ENCODE peak calls at places on chromosomes 3 and 15, in four cellular contexts. Z is K562, P is GM12878, K is IMR-90. X is an unnamed sample.

GRCh38 chr3:135231646-135232625 is 436.9 kb downstream of the EPHB1 start:
- DNase-seq in Z (no peak), P (no peak), K (no peak), X (no peak)

GRCh38 chr3:146404451-146404850 is 64.9 kb downstream of the PLSCR2 start:
- DNase-seq in Z (no peak), P (no peak), K (peak; percentile 38), X (no peak)

GRCh38 chr3:188061133-188061532 is 92.8 kb upstream of the LPP start:
- DNase-seq in Z (no peak), P (no peak), K (peak; percentile 64), X (peak; percentile 28)

GRCh38 chr3:107753494-107753893 is 230.7 kb downstream of the BBX start:
- DNase-seq in Z (peak; percentile 5), P (no peak), K (peak; percentile 30), X (peak; percentile 47)

GRCh38 chr3:59802045-59802444 is 752.2 kb upstream of the CFAP20DC start:
- DNase-seq in Z (no peak), P (no peak), K (no peak), X (no peak)

GRCh38 chr3:129616713-129617112 is 10.2 kb upstream of the PLXND1 start:
- DNase-seq in Z (no peak), P (no peak), K (peak; percentile 83), X (no peak)

GRCh38 chr15:89167267-89168176 is 53.9 kb downstream of the RLBP1 start:
- DNase-seq in Z (peak; percentile 54), P (peak; percentile 36), K (peak; percentile 65), X (peak; percentile 92)

GRCh38 chr3:7015683-7016440 is 154.9 kb downstream of the GRM7 start:
- DNase-seq in Z (no peak), P (no peak), K (no peak), X (no peak)

GRCh38 chr15:89197503-89197971 is 23.8 kb downstream of the RLBP1 start:
- DNase-seq in Z (no peak), P (no peak), K (no peak), X (no peak)

GRCh38 chr3:11021611-11022011 is 29.1 kb downstream of the SLC6A1 start:
- DNase-seq in Z (no peak), P (no peak), K (no peak), X (no peak)

GRCh38 chr3:138137901-138138300 is 5.7 kb upstream of the A4GNT start:
- DNase-seq in Z (no peak), P (no peak), K (no peak), X (no peak)

GRCh38 chr15:78037328-78037727 is 40.2 kb downstream of the TBC1D2B start:
- DNase-seq in Z (no peak), P (no peak), K (no peak), X (no peak)

GRCh38 chr3:30751610-30752299 is 142.7 kb downstream of the GADL1 start:
- DNase-seq in Z (no peak), P (peak; percentile 11), K (peak; percentile 62), X (peak; percentile 78)

GRCh38 chr15:31606261-31606669 is 279.6 kb downstream of the KLF13 start:
- DNase-seq in Z (no peak), P (no peak), K (peak; percentile 95), X (no peak)

DNA sequence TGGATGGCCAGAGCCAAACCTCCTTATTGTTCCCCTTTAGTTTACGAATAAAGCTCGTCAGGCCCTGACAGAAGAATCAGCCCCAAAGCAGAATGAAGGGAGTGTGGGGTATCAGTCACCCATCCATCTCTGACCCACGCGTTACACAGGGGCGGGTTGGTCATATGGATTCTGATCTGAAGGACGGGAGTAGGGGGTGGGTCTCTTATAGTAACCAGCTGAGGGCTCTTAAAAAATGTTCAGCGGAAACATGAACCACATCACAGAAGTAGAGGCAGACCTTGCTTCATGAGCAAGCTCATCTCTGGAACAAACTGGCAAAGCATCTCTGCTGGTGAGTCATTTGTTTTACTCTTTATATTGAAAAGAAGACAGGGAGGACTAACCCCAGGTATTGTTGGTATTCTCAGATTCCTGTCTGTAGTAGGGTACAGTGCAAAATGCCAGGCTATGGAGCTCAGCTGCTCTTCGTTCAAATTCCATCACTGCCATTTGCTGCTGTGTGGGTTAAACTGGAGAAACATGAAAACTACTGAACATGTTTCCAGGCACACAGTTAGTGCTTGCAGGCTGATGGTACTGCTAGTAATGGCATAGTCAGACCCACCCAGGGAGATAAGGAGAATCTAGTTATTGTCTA is at the start of gene CXCR6:
- DNase-seq in Z (no peak), P (no peak), K (peak; percentile 33), X (no peak)
- TF ChIP-seq FOS in Z (no peak), P (no peak), K (no peak), X (no peak)

GRCh38 chr3:55571913-55572312 is 84.8 kb upstream of the WNT5A start:
- DNase-seq in Z (no peak), P (no peak), K (no peak), X (no peak)
- TF ChIP-seq FOS in Z (no peak), P (no peak), K (no peak), X (no peak)

DNA sequence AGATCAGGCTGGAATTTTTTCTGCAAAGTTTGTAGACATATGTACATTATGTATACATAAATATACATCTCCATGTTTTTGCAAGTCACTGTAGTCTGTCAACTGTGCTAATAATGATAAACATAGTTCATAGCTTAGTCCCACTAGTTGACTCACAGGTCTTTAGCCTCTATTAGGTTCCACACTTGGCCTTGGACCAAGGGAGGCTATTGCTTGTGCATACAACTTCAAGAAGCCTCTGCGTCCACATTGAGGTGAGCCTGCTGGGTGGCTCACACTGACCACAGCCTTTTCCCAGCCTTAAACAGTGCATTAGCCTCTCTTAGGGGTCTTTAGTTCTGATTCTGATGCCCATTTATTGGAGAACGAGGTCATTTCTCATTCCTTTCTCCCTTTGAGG is 243.9 kb upstream of the PEX5L start:
- DNase-seq in Z (no peak), P (no peak), K (peak; percentile 74), X (no peak)
- TF ChIP-seq FOS in Z (no peak), P (no peak), K (no peak), X (no peak)

DNA sequence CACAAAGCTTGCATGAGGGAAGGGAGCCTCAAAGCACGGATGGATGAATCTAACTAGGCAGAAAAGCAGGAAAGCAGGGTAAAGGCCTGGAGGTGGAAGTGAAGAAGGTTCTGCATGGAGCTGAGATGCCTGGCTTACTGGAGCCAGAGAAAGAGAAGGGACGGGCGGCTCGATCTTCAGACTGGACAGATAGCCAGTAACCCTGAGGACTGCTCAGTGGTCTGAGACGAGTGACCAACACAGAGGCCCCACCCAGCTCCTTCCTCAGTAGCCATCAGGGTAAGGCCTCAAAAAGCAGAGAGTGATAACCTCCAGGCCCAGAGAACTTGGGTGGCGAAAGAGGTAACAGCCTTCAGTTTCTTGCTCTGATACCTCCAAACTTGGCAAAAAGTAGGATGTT is 6.4 kb downstream of the CLN6 start:
- DNase-seq in Z (peak; percentile 4), P (no peak), K (no peak), X (no peak)
- TF ChIP-seq FOS in Z (no peak), P (no peak), K (no peak), X (no peak)

DNA sequence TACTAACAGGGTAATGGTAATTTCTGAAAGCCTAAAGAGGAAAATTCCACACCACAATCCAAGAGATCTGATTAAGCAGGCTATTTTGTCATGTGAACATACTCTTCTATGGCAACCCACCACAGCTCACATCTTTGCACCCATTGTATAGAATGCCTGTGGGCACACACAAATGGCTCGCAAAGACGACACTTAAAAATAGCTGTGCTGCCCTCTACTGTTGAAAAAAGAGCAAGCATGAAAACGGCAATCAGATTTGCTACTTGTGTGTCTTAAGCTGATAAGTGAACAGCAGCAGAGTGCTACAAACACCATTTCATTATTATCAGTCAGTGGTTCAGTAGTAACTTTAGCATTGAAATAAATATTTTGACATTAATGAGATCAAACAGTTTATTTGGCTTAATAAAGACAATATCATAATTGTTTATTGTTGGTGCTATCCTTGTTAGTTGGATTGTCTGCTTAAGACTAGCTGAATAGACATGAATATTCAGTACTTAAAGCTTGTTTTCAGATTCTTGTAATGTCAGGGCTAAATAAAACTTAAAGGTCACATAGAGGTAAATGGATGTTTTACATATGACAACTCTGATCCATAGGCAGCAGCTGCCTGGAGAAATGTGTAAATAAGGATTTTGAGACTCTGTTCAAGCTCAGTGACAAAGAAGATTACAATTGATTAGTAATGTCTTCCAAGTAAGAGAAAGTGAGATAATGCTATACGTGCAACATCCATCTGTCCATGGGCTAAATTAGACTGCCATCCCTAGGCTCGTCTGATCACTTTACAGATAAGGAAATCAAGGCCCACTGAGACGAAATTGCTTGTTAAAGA is 199.1 kb downstream of the LRRN1 start:
- DNase-seq in Z (peak; percentile 28), P (peak; percentile 11), K (no peak), X (peak; percentile 2)
- TF ChIP-seq FOS in Z (no peak), P (no peak), K (no peak), X (no peak)

GRCh38 chr15:48537277-48538113 is 108.0 kb downstream of the FBN1 start:
- DNase-seq in Z (no peak), P (no peak), K (peak; percentile 52), X (no peak)

GRCh38 chr15:48544816-48545215 is 100.7 kb downstream of the FBN1 start:
- DNase-seq in Z (no peak), P (no peak), K (peak; percentile 62), X (no peak)

GRCh38 chr15:48538941-48539340 is 106.6 kb downstream of the FBN1 start:
- DNase-seq in Z (no peak), P (no peak), K (no peak), X (no peak)

GRCh38 chr15:48536681-48537091 is 108.8 kb downstream of the FBN1 start:
- DNase-seq in Z (no peak), P (no peak), K (peak; percentile 35), X (peak; percentile 96)

GRCh38 chr15:48541659-48542334 is 103.7 kb downstream of the FBN1 start:
- DNase-seq in Z (no peak), P (peak; percentile 34), K (peak; percentile 88), X (peak; percentile 27)
- TF ChIP-seq FOS in Z (no peak), P (no peak), K (peak; percentile 71), X (no peak)

GRCh38 chr3:111751961-111752360 is 107.1 kb upstream of the PHLDB2 start:
- DNase-seq in Z (no peak), P (no peak), K (peak; percentile 94), X (no peak)
- TF ChIP-seq FOS in Z (no peak), P (no peak), K (no peak), X (no peak)

X was measured in endothelial cell of umbilical vein.